ENCODE peak calls at places on chromosomes 7 and 10, in four cellular contexts. G, X, V and M are unnamed samples.

GRCh38 chr10:5314866-5315265 is 49.9 kb upstream of the UCN3 start:
- DNase-seq in V (no peak), G (no peak), X (no peak), M (no peak)

GRCh38 chr10:119543814-119544642 is 1.5 kb upstream of the RGS10 start:
- DNase-seq in G (no peak), V (peak; percentile 51), X (no peak), M (no peak)

GRCh38 chr10:102020938-102021337 is 35.0 kb downstream of the ARMH3 start:
- DNase-seq in V (no peak), X (no peak), G (no peak), M (no peak)

GRCh38 chr7:29565634-29565981 is 2.0 kb downstream of the PRR15 start:
- DNase-seq in V (no peak), X (no peak), G (no peak), M (no peak)

GRCh38 chr7:116122972-116123595 is 87.3 kb upstream of the TES start:
- DNase-seq in X (no peak), V (peak; percentile 65), G (peak; percentile 32), M (no peak)

GRCh38 chr10:103916254-103916653 is 1.7 kb downstream of the STN1 start:
- DNase-seq in G (no peak), V (peak; percentile 28), X (no peak), M (no peak)

GRCh38 chr10:75399461-75400162 is 2.0 kb downstream of the ZNF503 start:
- DNase-seq in V (peak; percentile 72), X (peak; percentile 82), G (peak; percentile 23), M (no peak)

GRCh38 chr7:33716581-33717477 is 188.5 kb upstream of the BMPER start:
- DNase-seq in V (peak; percentile 73), X (no peak), G (peak; percentile 37), M (no peak)

DNA sequence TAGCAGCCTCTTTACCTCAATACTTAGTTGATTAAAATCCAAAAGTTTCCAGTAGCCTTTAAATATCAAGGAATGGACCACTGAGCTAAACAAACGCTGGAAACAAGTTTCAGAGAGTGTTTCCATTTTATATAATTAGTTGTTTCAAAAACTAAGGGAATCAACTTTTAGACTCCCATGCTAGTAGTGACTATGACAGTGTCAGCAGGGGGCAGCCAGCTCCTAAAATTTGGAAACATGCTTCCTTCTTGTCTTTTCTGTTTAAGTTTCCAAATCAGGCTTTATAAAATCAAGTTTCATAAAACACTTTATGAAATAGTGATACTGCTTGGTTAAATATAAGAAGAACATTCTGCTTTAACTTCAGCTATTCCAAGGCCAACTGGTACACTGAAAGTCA is 138.2 kb upstream of the TMEM229A start:
- DNase-seq in V (no peak), X (no peak), G (no peak), M (no peak)
- TF ChIP-seq CTCF in V (no peak), X (no peak), G (no peak), M (peak; percentile 43)

DNA sequence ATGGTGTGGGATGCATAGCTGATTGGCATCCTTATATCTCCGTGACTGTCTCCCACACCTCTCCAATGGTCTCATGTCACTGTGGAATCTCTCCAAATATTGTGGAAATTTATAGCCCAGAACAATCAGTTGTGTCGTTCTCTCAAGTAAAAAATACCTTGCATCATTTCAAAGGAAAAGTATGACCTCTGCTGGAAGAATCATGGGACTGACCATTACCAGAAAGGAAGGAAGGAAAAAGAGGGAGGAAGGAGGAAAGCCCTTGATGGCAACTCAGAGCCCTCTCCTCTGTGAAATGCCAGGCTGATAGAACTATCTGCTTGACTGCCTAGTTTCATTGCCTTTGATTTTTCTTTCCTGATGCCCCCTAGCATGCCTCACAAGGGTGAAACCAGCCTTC is 76.3 kb downstream of the FOXI2 start:
- DNase-seq in V (no peak), G (no peak), X (no peak), M (no peak)
- TF ChIP-seq CTCF in V (peak; percentile 18), G (no peak), X (no peak), M (peak; percentile 58)

DNA sequence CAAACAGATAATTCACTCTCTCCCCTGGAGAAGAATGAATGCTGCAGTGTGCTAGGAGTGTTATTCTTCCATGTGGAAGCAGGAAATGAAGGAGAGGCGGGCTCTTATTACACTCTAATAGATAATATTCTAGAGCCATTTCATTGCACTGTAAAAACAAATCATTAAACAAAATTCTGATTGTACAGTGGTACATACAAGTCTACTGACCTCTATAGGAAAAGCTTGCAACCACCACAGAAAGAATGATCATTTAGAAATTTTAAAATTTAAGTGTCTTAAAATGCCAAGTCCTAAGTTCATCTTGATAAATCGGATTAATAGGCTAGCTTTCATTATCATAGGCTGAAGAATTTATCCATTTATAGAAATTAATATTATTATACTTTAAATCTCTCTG is 960.3 kb upstream of the LRRN3 start:
- DNase-seq in G (no peak), V (no peak), X (no peak), M (no peak)
- TF ChIP-seq CTCF in G (no peak), V (no peak), X (no peak), M (peak; percentile 35)

GRCh38 chr10:62303922-62304321 is 35.3 kb upstream of the RTKN2 start:
- DNase-seq in X (no peak), G (no peak), V (no peak), M (no peak)
- TF ChIP-seq CTCF in X (no peak), G (no peak), V (no peak), M (no peak)

DNA sequence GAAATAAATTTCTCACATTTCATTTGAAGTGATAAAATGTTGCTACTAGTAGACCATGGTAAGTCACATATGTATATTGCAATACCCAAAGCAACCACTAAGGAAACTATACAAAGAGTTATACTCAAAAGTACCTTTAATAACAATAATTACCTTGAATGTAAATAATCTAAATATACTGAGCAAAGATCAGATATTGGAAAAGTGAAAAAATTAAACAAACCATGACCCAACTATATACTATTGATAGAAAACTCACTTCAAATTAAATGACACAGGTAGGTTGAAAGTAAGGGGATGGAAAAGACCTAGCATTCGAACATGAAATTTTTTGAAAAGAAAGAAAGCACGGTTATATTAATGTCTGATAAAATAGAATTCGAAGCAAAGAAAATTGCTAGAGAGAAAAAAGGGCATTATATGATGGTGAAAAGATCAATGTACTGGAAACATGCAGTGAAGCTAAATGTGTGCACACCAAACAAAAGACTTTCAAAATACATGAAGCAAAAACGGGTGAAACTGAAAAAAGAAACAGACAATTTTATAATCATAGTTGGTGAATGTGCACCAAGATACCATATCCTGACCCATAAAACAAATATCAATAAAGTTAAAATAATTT is 29.1 kb downstream of the TFPI2 start:
- DNase-seq in X (no peak), G (no peak), V (no peak), M (no peak)
- TF ChIP-seq CTCF in X (no peak), G (no peak), V (peak; percentile 26), M (no peak)

GRCh38 chr7:36591643-36592042 is 132.7 kb downstream of the AOAH start:
- DNase-seq in G (no peak), V (no peak), X (no peak), M (no peak)
- TF ChIP-seq CTCF in G (no peak), V (no peak), X (no peak), M (no peak)

DNA sequence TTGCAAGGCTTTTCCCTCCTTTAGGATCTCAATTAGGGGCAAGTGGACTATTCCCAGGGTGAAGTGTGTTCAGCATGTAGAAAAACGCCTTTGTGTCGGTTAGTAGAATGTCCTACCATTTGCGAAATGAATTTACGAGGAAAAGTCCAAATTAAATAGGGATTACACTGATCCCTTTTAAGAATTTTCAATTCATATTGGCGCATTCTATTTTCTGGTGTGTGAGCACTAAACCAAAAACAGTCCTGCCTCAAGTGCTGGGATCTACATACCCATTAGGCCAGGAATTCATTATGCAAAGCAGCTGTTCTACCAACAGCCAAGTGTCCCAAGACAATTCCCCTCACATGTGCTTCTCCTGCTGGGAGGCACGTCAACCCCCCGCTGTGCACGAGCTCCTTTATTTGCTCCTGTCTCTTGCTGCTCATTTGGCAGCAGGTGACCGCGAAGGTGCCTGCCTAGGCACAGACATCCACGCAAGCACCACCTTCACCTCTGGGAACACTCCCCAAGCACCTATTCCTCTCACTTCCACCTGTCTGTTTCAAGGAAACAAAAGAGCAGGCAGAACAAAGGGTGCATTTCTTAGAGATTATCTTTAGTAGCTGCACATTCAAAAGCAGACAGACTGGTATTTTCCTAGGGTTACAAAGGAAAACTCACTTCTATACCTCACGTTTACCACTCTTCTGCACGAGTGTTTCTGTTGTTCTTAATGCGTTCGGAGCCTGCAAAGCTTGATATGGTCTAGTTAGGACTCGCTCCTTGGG is 134.6 kb upstream of the FGFR2 start:
- DNase-seq in V (no peak), G (no peak), X (no peak), M (no peak)
- TF ChIP-seq CTCF in V (no peak), G (no peak), X (no peak), M (no peak)

GRCh38 chr7:91570600-91570999 is 306.4 kb downstream of the FZD1 start:
- DNase-seq in X (no peak), G (no peak), V (no peak), M (no peak)

GRCh38 chr7:91573405-91573804 is 307.1 kb downstream of the MTERF1 start:
- DNase-seq in V (no peak), G (no peak), X (no peak), M (no peak)

GRCh38 chr7:91569702-91570457 is 305.6 kb downstream of the FZD1 start:
- DNase-seq in G (no peak), X (no peak), V (peak; percentile 59), M (no peak)

GRCh38 chr7:91568138-91568537 is 303.9 kb downstream of the FZD1 start:
- DNase-seq in X (no peak), G (no peak), V (no peak), M (no peak)

GRCh38 chr7:91571601-91572000 is 307.4 kb downstream of the FZD1 start:
- DNase-seq in G (no peak), X (no peak), V (no peak), M (no peak)
- TF ChIP-seq CTCF in G (no peak), X (no peak), V (no peak), M (no peak)

DNA sequence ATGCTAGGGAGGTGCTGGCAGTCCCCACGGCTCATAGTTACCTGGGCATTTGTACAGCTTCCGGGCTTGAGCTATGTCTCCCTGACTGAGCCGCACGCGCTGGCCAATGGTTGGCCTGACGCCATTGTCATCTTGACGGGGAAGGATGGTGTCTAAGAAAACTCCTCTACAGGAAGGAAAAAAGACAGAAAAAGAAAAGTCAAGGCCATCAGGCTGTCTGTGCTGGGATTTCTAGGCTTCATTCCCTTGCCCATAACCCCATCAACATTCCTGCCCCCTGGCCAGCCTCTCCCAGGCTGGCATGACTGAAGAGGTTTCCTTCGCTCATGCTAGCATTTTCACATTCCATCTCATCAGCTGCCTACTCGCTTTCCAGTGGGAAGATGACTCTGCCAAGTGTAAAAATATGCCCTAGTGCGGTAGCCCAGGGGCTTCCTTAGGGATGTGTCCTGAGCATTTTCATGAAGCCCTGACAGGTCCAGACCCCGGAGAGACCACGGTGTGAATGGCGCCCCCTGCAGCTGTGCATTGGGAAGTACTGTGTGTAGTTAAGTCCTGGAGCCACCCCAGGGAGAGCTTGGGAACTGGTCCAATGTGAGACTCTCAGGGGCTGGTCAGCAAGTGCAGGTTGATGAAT is 54.5 kb upstream of the OPALIN start:
- DNase-seq in V (no peak), X (no peak), G (no peak), M (no peak)
- TF ChIP-seq CTCF in V (no peak), X (no peak), G (peak; percentile 21), M (no peak)

GRCh38 chr7:66804001-66804400 is 63.5 kb downstream of the RABGEF1 start:
- DNase-seq in V (peak; percentile 8), X (no peak), G (no peak), M (no peak)
- TF ChIP-seq CTCF in V (no peak), X (no peak), G (peak; percentile 2), M (no peak)